ENCODE peak calls at places on chromosomes 13 and 19, in six cellular contexts. One of them, this sample, is unnamed.

GRCh38 chr19:28316464-28316863 is 896.5 kb downstream of the UQCRFS1 start:
- ATAC-seq in heart right ventricle: no peak
- ATAC-seq in pancreas: no peak
- ATAC-seq in CD4-positive, alpha-beta T cell: no peak
- ATAC-seq in GM23338: no peak
- ATAC-seq in upper lobe of right lung: no peak
- ATAC-seq in this sample: no peak

GRCh38 chr13:50267917-50268316 is 252.7 kb downstream of the KCNRG start:
- ATAC-seq in upper lobe of right lung: peak; percentile 84
- ATAC-seq in pancreas: peak; percentile 65
- ATAC-seq in GM23338: no peak
- ATAC-seq in heart right ventricle: no peak
- ATAC-seq in CD4-positive, alpha-beta T cell: no peak
- ATAC-seq in this sample: no peak

GRCh38 chr19:55620410-55620809 is 4.0 kb downstream of the ZNF784 start:
- ATAC-seq in CD4-positive, alpha-beta T cell: no peak
- ATAC-seq in pancreas: no peak
- ATAC-seq in heart right ventricle: no peak
- ATAC-seq in upper lobe of right lung: no peak
- ATAC-seq in GM23338: no peak
- ATAC-seq in this sample: no peak

GRCh38 chr13:67299072-67299635 is 69.0 kb upstream of the PCDH9 start:
- ATAC-seq in upper lobe of right lung: no peak
- ATAC-seq in GM23338: no peak
- ATAC-seq in pancreas: no peak
- ATAC-seq in heart right ventricle: no peak
- ATAC-seq in CD4-positive, alpha-beta T cell: no peak
- ATAC-seq in this sample: peak; percentile 61

GRCh38 chr19:31821346-31821745 is 472.1 kb upstream of the TSHZ3 start:
- ATAC-seq in upper lobe of right lung: no peak
- ATAC-seq in pancreas: no peak
- ATAC-seq in GM23338: no peak
- ATAC-seq in CD4-positive, alpha-beta T cell: no peak
- ATAC-seq in heart right ventricle: no peak
- ATAC-seq in this sample: no peak

GRCh38 chr19:43489310-43489709 is 15.2 kb downstream of the PHLDB3 start:
- ATAC-seq in upper lobe of right lung: peak; percentile 70
- ATAC-seq in heart right ventricle: no peak
- ATAC-seq in CD4-positive, alpha-beta T cell: no peak
- ATAC-seq in GM23338: no peak
- ATAC-seq in pancreas: no peak
- ATAC-seq in this sample: no peak

GRCh38 chr13:75530536-75530935 is 7.1 kb downstream of the COMMD6 start:
- ATAC-seq in GM23338: no peak
- ATAC-seq in CD4-positive, alpha-beta T cell: no peak
- ATAC-seq in heart right ventricle: no peak
- ATAC-seq in pancreas: peak; percentile 33
- ATAC-seq in upper lobe of right lung: no peak
- ATAC-seq in this sample: no peak

GRCh38 chr13:27712421-27712820 is 79.9 kb upstream of the GSX1 start:
- ATAC-seq in heart right ventricle: no peak
- ATAC-seq in GM23338: no peak
- ATAC-seq in pancreas: peak; percentile 88
- ATAC-seq in upper lobe of right lung: peak; percentile 63
- ATAC-seq in CD4-positive, alpha-beta T cell: no peak
- ATAC-seq in this sample: no peak

GRCh38 chr19:2394054-2394668 is 33.2 kb downstream of the TIMM13 start:
- ATAC-seq in upper lobe of right lung: peak; percentile 73
- ATAC-seq in CD4-positive, alpha-beta T cell: peak; percentile 32
- ATAC-seq in GM23338: no peak
- ATAC-seq in pancreas: peak; percentile 52
- ATAC-seq in heart right ventricle: no peak
- ATAC-seq in this sample: no peak

GRCh38 chr19:497476-497860 is 1.2 kb downstream of the MADCAM1 start:
- ATAC-seq in pancreas: no peak
- ATAC-seq in GM23338: peak; percentile 20
- ATAC-seq in upper lobe of right lung: no peak
- ATAC-seq in heart right ventricle: no peak
- ATAC-seq in CD4-positive, alpha-beta T cell: no peak
- ATAC-seq in this sample: no peak

GRCh38 chr19:17076539-17076919 is 952 bp downstream of the MYO9B start:
- ATAC-seq in heart right ventricle: no peak
- ATAC-seq in upper lobe of right lung: no peak
- ATAC-seq in CD4-positive, alpha-beta T cell: no peak
- ATAC-seq in pancreas: no peak
- ATAC-seq in GM23338: no peak
- ATAC-seq in this sample: no peak

GRCh38 chr13:36850790-36851438 is 31.9 kb downstream of the RFXAP start:
- ATAC-seq in upper lobe of right lung: peak; percentile 53
- ATAC-seq in heart right ventricle: no peak
- ATAC-seq in GM23338: peak; percentile 87
- ATAC-seq in pancreas: no peak
- ATAC-seq in CD4-positive, alpha-beta T cell: no peak
- ATAC-seq in this sample: no peak
- TF ChIP-seq CTCF in upper lobe of right lung: peak; percentile 18
- TF ChIP-seq CTCF in heart right ventricle: peak; percentile 24
- TF ChIP-seq CTCF in GM23338: peak; percentile 70
- TF ChIP-seq CTCF in pancreas: no peak
- TF ChIP-seq CTCF in CD4-positive, alpha-beta T cell: no peak
- TF ChIP-seq CTCF in this sample: no peak

GRCh38 chr13:51739403-51740112 is 64.4 kb downstream of the DHRS12 start:
- ATAC-seq in CD4-positive, alpha-beta T cell: no peak
- ATAC-seq in upper lobe of right lung: peak; percentile 22
- ATAC-seq in pancreas: no peak
- ATAC-seq in heart right ventricle: no peak
- ATAC-seq in GM23338: no peak
- ATAC-seq in this sample: peak; percentile 84
- H3K27ac ChIP-seq in CD4-positive, alpha-beta T cell: no peak overlapping the region
- H3K27ac ChIP-seq in upper lobe of right lung: peak overlapping the region; percentile 53
- H3K27ac ChIP-seq in pancreas: no peak overlapping the region
- H3K27ac ChIP-seq in heart right ventricle: peak overlapping the region; percentile 46
- H3K27ac ChIP-seq in GM23338: no peak overlapping the region
- H3K27ac ChIP-seq in this sample: peak overlapping the region; percentile 72

DNA sequence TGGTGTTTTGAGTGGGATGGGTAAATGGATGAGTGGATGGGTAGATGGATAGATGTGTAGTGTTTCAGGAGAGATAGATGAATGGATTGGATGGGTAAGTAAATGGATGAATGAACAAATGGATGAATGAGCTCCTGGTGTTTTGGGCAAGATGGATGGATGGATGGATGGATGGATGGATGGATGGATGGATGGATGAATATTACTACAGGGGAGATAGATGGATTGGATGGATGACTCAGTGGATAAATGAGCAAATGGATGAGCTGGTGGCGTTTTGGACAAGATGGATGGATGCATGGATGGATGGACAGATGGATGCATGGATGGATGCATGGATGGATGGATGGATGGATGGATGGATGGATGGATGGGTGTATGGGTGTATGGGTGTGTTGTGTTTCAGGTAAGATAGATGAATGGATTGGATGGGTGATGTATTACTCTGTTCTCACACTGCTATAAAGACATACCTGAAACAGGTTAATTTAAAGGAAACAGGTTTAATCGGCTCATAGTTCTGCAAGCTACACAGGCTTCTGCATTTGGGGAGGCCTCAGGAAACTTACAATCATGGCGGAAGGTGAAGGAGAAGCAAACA is 12.3 kb downstream of the ZSWIM4 start:
- ATAC-seq in CD4-positive, alpha-beta T cell: no peak
- ATAC-seq in upper lobe of right lung: no peak
- ATAC-seq in GM23338: no peak
- ATAC-seq in pancreas: no peak
- ATAC-seq in heart right ventricle: no peak
- ATAC-seq in this sample: no peak
- TF ChIP-seq CTCF in CD4-positive, alpha-beta T cell: no peak
- TF ChIP-seq CTCF in upper lobe of right lung: no peak
- TF ChIP-seq CTCF in GM23338: no peak
- TF ChIP-seq CTCF in pancreas: no peak
- TF ChIP-seq CTCF in heart right ventricle: no peak
- TF ChIP-seq CTCF in this sample: no peak

DNA sequence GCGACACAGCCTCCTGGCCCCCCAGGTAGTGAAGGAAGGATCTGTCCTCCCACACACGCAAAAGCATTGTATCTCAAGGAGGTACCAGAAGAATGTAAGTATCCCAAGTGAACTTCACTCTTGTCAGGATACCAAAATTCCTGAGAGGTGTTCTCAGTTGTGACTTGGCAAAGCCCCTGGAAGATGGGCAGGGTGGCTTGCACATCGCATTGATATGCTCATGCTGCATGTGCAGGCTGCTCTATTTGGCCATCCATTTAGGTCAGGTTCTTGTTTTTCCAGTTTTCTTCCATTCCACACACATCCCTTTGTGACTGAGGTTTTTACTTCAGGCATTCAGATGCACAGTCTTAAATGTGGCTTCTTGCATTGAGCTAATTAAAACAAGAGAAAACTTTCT is 382.8 kb downstream of the FOXO1 start:
- ATAC-seq in heart right ventricle: no peak
- ATAC-seq in GM23338: no peak
- ATAC-seq in CD4-positive, alpha-beta T cell: no peak
- ATAC-seq in pancreas: no peak
- ATAC-seq in upper lobe of right lung: no peak
- ATAC-seq in this sample: no peak
- H3K27ac ChIP-seq in heart right ventricle: no peak overlapping the region
- H3K27ac ChIP-seq in GM23338: no peak overlapping the region
- H3K27ac ChIP-seq in CD4-positive, alpha-beta T cell: no peak overlapping the region
- H3K27ac ChIP-seq in pancreas: no peak overlapping the region
- H3K27ac ChIP-seq in upper lobe of right lung: no peak overlapping the region
- H3K27ac ChIP-seq in this sample: no peak overlapping the region

GRCh38 chr13:60379837-60380236 is 17.2 kb upstream of the TDRD3 start:
- ATAC-seq in CD4-positive, alpha-beta T cell: no peak
- ATAC-seq in upper lobe of right lung: no peak
- ATAC-seq in GM23338: peak; percentile 80
- ATAC-seq in pancreas: no peak
- ATAC-seq in heart right ventricle: no peak
- ATAC-seq in this sample: no peak
- TF ChIP-seq CTCF in CD4-positive, alpha-beta T cell: no peak
- TF ChIP-seq CTCF in upper lobe of right lung: no peak
- TF ChIP-seq CTCF in GM23338: peak; percentile 48
- TF ChIP-seq CTCF in pancreas: no peak
- TF ChIP-seq CTCF in heart right ventricle: no peak
- TF ChIP-seq CTCF in this sample: no peak

This sample was measured in gastroesophageal sphincter.